ENCODE peak calls at places on chromosomes 3 and 15, in five cellular contexts. V is tibial artery; N is GM04503; S is NCI-H524 treated with DMSO at 0.1 percent for 48 hours; H is stimulated activated naive CD8-positive, alpha-beta T cell treated with anti-CD3 and anti-CD28 coated beads, Interleukin-15, Interleukin-2, amounts not matched to agents 100 U/mL and 50 U/mL, for 24 hours. T is an unnamed sample.

GRCh38 chr3:55405436-55405835 is 81.7 kb downstream of the WNT5A start:
- DNase-seq in V (no peak), N (no peak), S (no peak), H (no peak), T (no peak)

GRCh38 chr3:171168086-171168485 is 141.6 kb upstream of the SLC2A2 start:
- DNase-seq in V (no peak), N (no peak), S (no peak), H (no peak), T (peak)

GRCh38 chr15:101254157-101255065 is 2.6 kb upstream of the CHSY1 start:
- DNase-seq in V (no peak), N (no peak), S (no peak), H (no peak), T (peak)

GRCh38 chr3:71512000-71512399 is 71.5 kb downstream of the FOXP1 start:
- DNase-seq in V (no peak), N (no peak), S (peak), H (no peak), T (peak)

GRCh38 chr3:141000027-141000663 is 51.0 kb upstream of the SPSB4 start:
- DNase-seq in V (peak), N (peak), S (peak), H (peak), T (peak)

GRCh38 chr3:122679467-122680291 is 960 bp upstream of the PARP14 start:
- DNase-seq in V (peak), N (peak), S (no peak), H (peak), T (peak)

GRCh38 chr15:64090527-64090926 is 3.1 kb downstream of the CIAO2A start:
- DNase-seq in V (no peak), N (no peak), S (no peak), H (no peak), T (no peak)

GRCh38 chr15:85280203-85280602 is 100.2 kb upstream of the AKAP13 start:
- DNase-seq in V (no peak), N (no peak), S (no peak), H (no peak), T (no peak)

GRCh38 chr3:161540594-161540993 is 44.0 kb downstream of the OTOL1 start:
- DNase-seq in V (no peak), N (no peak), S (no peak), H (no peak), T (no peak)

GRCh38 chr3:13451301-13451673 is 28.8 kb upstream of the HDAC11 start:
- DNase-seq in V (no peak), N (no peak), S (no peak), H (peak), T (peak)

GRCh38 chr15:40790723-40791122 is 16.2 kb upstream of the ZFYVE19 start:
- DNase-seq in V (no peak), N (no peak), S (no peak), H (no peak), T (no peak)

GRCh38 chr15:68506071-68506470 is 72.7 kb upstream of the CORO2B start:
- DNase-seq in V (peak), N (no peak), S (no peak), H (no peak), T (no peak)

GRCh38 chr15:77493324-77493907 is 72.7 kb downstream of the HMG20A start:
- DNase-seq in V (no peak), N (no peak), S (no peak), H (no peak), T (no peak)

GRCh38 chr3:156368189-156368588 is 186.7 kb downstream of the SSR3 start:
- DNase-seq in V (no peak), N (no peak), S (no peak), H (no peak), T (no peak)

T was measured in erythroblast.